ENCODE peak calls at places on chromosomes 5 and 9, in nine cellular contexts. O is foreskin fibroblast, B is heart right ventricle, J is SK-N-SH, F is spleen, D is upper lobe of right lung, H is cardiac muscle cell, R is IMR-90, P is astrocyte. K is an unnamed sample.

GRCh38 chr9:128191406-128192046 is at the start of gene CIZ1:
- DNase-seq in O (peak; percentile 93), R (peak; percentile 68), J (peak; percentile 97), F (peak; percentile 97), B (peak; percentile 83), H (peak; percentile 86), P (peak; percentile 63), D (peak; percentile 92), K (peak; percentile 77)

GRCh38 chr5:180366303-180366702 is 13.2 kb upstream of the GFPT2 start:
- DNase-seq in P (no peak), J (peak; percentile 61), D (no peak), R (no peak), B (no peak), F (no peak), O (peak; percentile 65), H (no peak), K (no peak)

GRCh38 chr5:154729613-154730012 is 25.6 kb upstream of the LARP1 start:
- DNase-seq in F (no peak), D (no peak), R (no peak), O (peak; percentile 29), B (no peak), P (no peak), H (no peak), J (no peak), K (no peak)

GRCh38 chr9:121743441-121744001 is 92.1 kb downstream of the DAB2IP start:
- DNase-seq in B (peak; percentile 87), O (peak; percentile 95), P (peak; percentile 75), F (peak; percentile 87), R (peak; percentile 89), D (peak; percentile 91), H (peak; percentile 88), J (peak; percentile 94), K (peak; percentile 88)

GRCh38 chr9:136944094-136944518 is 432 bp downstream of the FBXW5 start:
- DNase-seq in P (peak; percentile 17), O (peak; percentile 87), B (no peak), F (no peak), H (peak; percentile 58), J (peak; percentile 90), D (no peak), R (peak; percentile 55), K (peak; percentile 66)

GRCh38 chr5:52728201-52728600 is 59.5 kb upstream of the ITGA1 start:
- DNase-seq in B (no peak), P (no peak), O (no peak), D (no peak), J (no peak), R (no peak), F (no peak), H (peak; percentile 45), K (peak; percentile 15)

GRCh38 chr9:116087751-116088194 is 65.8 kb upstream of the PAPPA start:
- DNase-seq in R (peak; percentile 85), O (peak; percentile 74), P (peak; percentile 84), B (no peak), F (no peak), D (no peak), J (no peak), H (peak; percentile 59), K (peak; percentile 83)

GRCh38 chr5:83724001-83724400 is 3.3 kb upstream of the HAPLN1 start:
- DNase-seq in J (no peak), F (no peak), R (no peak), H (no peak), O (no peak), D (no peak), P (no peak), B (no peak), K (no peak)

GRCh38 chr5:142722896-142723295 is 37.0 kb upstream of the FGF1 start:
- DNase-seq in B (no peak), O (no peak), J (no peak), F (no peak), D (no peak), P (no peak), R (no peak), H (no peak), K (no peak)

GRCh38 chr5:142727736-142728047 is 41.8 kb upstream of the FGF1 start:
- DNase-seq in H (no peak), P (no peak), R (no peak), F (no peak), B (no peak), D (no peak), J (no peak), O (no peak), K (no peak)

GRCh38 chr5:142724821-142725220 is 38.9 kb upstream of the FGF1 start:
- DNase-seq in P (no peak), J (no peak), O (no peak), B (no peak), F (no peak), D (no peak), H (no peak), R (no peak), K (no peak)

GRCh38 chr5:142726188-142726731 is 40.4 kb upstream of the FGF1 start:
- DNase-seq in F (no peak), R (peak; percentile 91), P (peak; percentile 84), H (peak; percentile 94), B (no peak), D (no peak), O (peak; percentile 92), J (no peak), K (peak; percentile 97)

DNA sequence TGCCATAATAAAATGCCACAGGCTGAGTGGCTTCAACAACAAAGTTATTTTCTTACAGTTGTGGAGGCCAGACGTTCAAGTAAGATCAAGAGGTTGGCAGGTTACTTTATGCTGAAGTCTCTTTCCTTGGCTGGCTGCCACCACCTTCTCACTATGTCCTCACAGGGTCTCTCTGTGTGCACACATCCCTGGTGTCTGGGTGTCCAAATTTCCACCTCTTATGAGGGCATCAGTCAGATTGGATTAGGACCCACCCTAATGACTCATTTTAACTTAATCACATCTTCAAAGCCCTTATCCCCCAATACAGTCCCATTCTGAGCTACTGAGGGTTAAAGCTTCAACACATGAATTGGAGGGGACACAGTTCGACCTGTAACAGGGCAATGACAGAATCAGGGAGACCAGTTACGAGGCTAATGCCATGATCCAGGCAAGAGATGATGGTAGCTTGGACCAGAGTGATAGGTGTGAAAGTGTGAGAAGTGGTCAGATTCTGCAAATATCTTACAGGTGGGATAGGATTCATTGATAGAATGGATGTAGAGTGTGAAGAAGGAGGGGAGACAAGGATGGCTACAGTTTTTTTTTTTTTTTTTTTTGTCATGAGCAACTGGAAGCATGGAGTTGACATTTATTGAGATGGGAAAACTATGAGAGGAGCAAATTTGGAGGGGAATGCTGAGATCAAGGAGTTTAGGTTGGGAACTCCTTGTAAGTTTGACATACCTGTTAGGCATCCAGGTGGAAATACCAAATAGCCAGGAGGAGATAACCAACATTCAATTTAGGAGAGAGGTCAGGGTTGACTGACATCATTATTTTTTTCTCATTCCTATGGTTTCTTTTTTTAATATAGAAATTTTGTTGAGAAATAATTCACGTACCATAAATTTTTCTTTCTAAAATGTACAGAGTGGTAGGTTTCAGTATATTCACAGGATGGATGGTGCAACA is 39.6 kb upstream of the FGF1 start:
- DNase-seq in R (no peak), F (no peak), D (no peak), P (no peak), B (no peak), J (no peak), O (peak; percentile 30), H (no peak), K (peak; percentile 15)
- H3K4me3 ChIP-seq in R (no peak overlapping the region), F (no peak overlapping the region), D (no peak overlapping the region), P (no peak overlapping the region), B (no peak overlapping the region), J (no peak overlapping the region), O (no peak overlapping the region), H (no peak overlapping the region), K (no peak overlapping the region)

DNA sequence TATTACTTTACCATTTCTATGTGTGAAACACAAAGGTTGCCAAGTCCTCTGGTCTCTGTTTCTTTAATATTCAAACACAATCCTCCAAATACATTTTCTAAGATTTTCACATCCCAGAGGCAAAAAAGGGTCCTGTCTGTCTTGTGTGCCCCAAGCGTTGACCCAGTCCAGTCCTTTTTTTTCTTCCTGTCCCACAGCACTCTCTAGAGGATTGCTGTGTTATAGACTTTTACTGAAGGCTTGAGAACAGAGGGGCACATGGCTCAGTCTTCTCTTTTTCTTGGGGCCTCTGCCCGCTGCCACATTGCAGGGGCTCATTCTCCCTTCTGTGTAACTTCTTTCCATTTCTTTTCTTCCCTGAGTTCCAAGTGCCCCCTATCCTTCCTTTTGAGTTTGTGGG is 78.6 kb upstream of the SLC28A3 start:
- DNase-seq in B (no peak), F (no peak), P (no peak), D (no peak), R (no peak), H (peak; percentile 44), J (no peak), O (no peak), K (peak; percentile 37)
- TF ChIP-seq CTCF in B (no peak), F (no peak), P (no peak), D (no peak), R (peak; percentile 12), H (peak; percentile 34), J (no peak), O (no peak), K (no peak)

DNA sequence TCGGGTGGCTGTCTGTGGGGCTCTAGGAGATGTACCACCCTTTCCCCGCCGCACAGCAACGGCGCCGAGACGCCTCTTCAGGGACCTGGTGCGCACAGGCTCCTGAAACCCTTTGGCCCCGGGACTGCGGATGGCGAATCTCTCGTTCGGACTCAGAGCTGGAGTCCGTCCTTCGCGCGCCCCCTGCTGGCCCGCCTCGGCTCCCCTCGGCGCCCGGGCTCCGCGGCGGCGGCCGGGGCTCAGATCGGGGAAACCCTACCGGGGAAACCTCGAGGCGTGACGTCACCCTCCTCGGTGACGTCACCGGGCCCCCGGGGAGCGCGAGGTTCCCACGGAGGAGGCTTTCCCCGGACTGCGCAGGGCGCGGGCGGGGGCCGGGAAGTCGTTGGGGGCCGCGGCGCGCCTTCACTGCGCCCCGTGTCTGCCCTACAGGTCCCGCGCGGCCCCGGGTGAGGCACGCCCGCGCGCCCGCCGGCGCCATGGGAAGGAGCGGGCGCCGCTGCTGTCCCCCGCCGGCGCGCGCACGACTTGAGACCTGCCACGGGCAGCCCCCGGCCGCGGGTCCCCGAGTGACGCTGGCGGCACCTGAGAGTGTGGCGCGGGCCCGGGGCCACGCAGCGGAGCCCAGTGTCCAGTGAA is 7.9 kb downstream of the PRR7 start:
- DNase-seq in R (peak; percentile 80), B (peak; percentile 93), P (peak; percentile 51), F (peak; percentile 99), O (peak; percentile 97), H (peak; percentile 92), D (peak; percentile 96), J (peak; percentile 95), K (peak; percentile 89)
- H3K4me3 ChIP-seq in R (peak overlapping the region; percentile 38), B (peak overlapping the region; percentile 60), P (peak overlapping the region; percentile 39), F (peak overlapping the region; percentile 67), O (peak overlapping the region; percentile 48), H (peak overlapping the region; percentile 54), D (peak overlapping the region; percentile 57), J (peak overlapping the region; percentile 48), K (peak overlapping the region; percentile 45)

DNA sequence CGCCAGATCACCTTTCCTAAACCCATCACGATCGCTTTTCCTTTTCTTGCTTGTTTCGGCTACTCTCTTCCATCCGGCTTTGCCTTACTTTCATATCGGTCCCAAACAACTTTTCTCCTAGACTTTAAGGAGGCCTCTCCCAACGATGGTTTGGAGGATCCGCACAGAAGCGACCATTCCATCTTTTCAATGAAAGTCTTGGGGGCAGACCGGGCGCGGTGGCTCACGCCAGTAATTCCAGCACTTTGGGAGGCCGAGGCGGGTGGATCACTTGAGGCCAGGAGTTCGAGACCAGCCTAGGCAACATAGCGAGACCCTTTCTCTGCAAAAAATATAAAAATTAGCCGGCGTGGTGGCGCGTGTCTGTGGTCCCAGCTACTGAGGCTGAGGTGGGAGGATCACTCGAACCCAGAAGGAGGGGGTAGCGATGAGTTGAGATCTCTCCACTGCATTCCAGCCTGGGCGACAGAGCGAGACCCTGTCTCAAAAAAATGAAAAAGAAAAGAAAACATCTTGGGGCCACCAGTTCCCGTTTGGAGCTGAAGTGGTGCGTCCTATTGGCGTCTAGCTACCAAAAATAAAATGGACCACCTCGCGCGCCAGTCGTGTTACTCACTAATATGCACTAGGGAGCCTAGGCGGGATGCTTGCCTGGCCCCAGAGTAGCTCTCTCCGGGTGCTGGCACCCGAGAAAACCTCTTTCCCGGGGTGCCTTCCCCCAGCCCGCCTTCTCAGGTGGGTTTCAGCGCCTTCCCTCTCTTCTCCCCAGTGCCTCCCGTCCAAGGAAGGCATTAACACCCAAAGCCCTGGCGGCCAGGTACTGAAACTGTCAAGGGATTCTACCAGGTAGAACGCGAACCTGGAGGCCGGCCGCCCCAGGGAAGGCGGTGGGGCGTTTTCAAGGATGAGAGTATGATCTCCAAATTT is 800 bp upstream of the AP3B1 start:
- DNase-seq in O (peak; percentile 30), D (peak; percentile 75), J (peak; percentile 29), P (peak; percentile 3), B (peak; percentile 26), R (no peak), H (peak; percentile 31), F (peak; percentile 86), K (peak; percentile 37)
- TF ChIP-seq CTCF in O (peak; percentile 33), D (peak; percentile 35), J (peak; percentile 45), P (no peak), B (no peak), R (peak; percentile 3), H (peak; percentile 29), F (no peak), K (peak; percentile 37)

K was measured in cardiac fibroblast.